ENCODE peak calls at places on chromosome 14, in five cellular contexts. V is psoas muscle; H is breast epithelium; K is right atrium auricular region; Q is CD4-positive, alpha-beta T cell. D is an unnamed sample.

GRCh38 chr14:31992051-31992450 is 85.1 kb upstream of the ARHGAP5 start:
- DNase-seq in V (no peak), H (no peak), K (no peak), Q (no peak), D (peak; percentile 88)

GRCh38 chr14:80215756-80216581 is 4.7 kb upstream of the DIO2 start:
- DNase-seq in V (peak; percentile 34), H (no peak), K (no peak), Q (no peak), D (no peak)

GRCh38 chr14:90409209-90409730 is 12.4 kb downstream of the CALM1 start:
- DNase-seq in V (peak; percentile 38), H (no peak), K (peak; percentile 78), Q (no peak), D (peak; percentile 57)

GRCh38 chr14:22898302-22898894 is 15.4 kb downstream of the REM2 start:
- DNase-seq in V (no peak), H (no peak), K (no peak), Q (no peak), D (peak; percentile 70)

GRCh38 chr14:23055621-23056256 is 1.6 kb downstream of the CDH24 start:
- DNase-seq in V (no peak), H (no peak), K (no peak), Q (no peak), D (no peak)

GRCh38 chr14:78764240-78764639 is 594.1 kb downstream of the NRXN3 start:
- DNase-seq in V (no peak), H (no peak), K (no peak), Q (no peak), D (no peak)

GRCh38 chr14:95061317-95062093 is 95.8 kb downstream of the DICER1 start:
- DNase-seq in V (no peak), H (no peak), K (no peak), Q (no peak), D (no peak)

GRCh38 chr14:22613091-22613695 is 15.1 kb downstream of the ABHD4 start:
- DNase-seq in V (no peak), H (no peak), K (no peak), Q (no peak), D (no peak)

GRCh38 chr14:104885031-104885972 is 20.2 kb downstream of the CEP170B start:
- DNase-seq in V (no peak), H (no peak), K (no peak), Q (no peak), D (no peak)

GRCh38 chr14:89644641-89645040 is 227.6 kb upstream of the FOXN3 start:
- DNase-seq in V (no peak), H (no peak), K (no peak), Q (no peak), D (no peak)

GRCh38 chr14:91272341-91273272 is 28.1 kb upstream of the GPR68 start:
- DNase-seq in V (no peak), H (no peak), K (no peak), Q (no peak), D (no peak)

DNA sequence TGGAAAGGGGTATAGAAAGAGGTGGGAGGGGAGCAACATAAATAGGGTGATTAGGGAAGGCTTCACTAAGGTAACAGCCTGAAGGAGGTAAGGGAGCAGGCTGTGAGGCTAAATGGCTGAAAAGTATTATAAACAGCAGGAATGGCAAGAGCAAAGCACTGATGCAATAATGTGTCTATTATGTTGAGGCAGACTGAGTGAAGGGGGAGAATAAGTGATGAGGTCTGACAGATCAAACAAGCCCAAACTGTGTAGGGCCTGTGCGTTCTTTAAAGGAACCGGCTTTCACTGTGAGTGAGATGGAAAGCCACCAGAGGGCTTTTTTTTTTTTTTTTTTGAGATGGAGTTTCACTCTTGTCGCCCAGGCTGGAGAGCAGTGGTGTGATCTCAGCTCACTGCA is 6.7 kb upstream of the VCPKMT start:
- DNase-seq in V (no peak), H (no peak), K (no peak), Q (no peak), D (no peak)
- H3K27ac ChIP-seq in V (no peak overlapping the region), H (no peak overlapping the region), K (no peak overlapping the region), Q (no peak overlapping the region), D (no peak overlapping the region)

GRCh38 chr14:66476964-66477363 is 9.2 kb upstream of the CCDC196 start:
- DNase-seq in V (no peak), H (no peak), K (no peak), Q (no peak), D (peak; percentile 6)
- TF ChIP-seq CTCF in V (no peak), H (no peak), K (no peak), Q (no peak), D (no peak)

GRCh38 chr14:60002819-60003492 is 83.0 kb downstream of the LRRC9 start:
- DNase-seq in V (peak; percentile 75), H (no peak), K (peak; percentile 60), Q (no peak), D (no peak)
- H3K27ac ChIP-seq in V (peak overlapping the region; percentile 89), H (no peak overlapping the region), K (peak overlapping the region; percentile 71), Q (no peak overlapping the region), D (no peak overlapping the region)

DNA sequence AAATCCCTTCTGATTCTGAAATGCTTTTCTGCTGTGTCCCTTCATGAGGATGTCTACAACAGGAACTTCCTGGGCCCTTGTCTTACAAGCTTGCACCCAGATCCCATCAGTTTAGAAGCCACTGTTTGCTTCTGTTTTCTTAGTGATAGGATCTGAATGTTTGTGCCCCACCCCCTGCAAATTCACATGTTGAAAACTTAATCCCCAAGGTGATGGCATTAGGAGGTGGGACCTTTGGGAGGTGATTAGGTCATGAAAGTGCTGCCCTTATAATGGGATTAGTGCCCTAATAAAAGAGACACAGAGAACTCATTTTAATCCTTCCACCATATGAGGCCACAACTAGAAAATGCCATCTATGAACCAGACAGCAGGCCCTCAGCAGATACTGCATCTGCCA is 36.0 kb upstream of the GNPNAT1 start:
- DNase-seq in V (no peak), H (no peak), K (no peak), Q (no peak), D (no peak)
- TF ChIP-seq CTCF in V (no peak), H (no peak), K (no peak), Q (no peak), D (no peak)

GRCh38 chr14:64873506-64874220 is 6.0 kb downstream of the SPTB start:
- DNase-seq in V (no peak), H (no peak), K (no peak), Q (no peak), D (no peak)
- H3K27ac ChIP-seq in V (peak overlapping the region; percentile 98), H (no peak overlapping the region), K (no peak overlapping the region), Q (no peak overlapping the region), D (no peak overlapping the region)

GRCh38 chr14:100072783-100073346 is 7.6 kb downstream of the EVL start:
- DNase-seq in V (no peak), H (peak; percentile 77), K (no peak), Q (peak; percentile 56), D (no peak)
- TF ChIP-seq CTCF in V (no peak), H (peak; percentile 66), K (no peak), Q (peak; percentile 75), D (no peak)

DNA sequence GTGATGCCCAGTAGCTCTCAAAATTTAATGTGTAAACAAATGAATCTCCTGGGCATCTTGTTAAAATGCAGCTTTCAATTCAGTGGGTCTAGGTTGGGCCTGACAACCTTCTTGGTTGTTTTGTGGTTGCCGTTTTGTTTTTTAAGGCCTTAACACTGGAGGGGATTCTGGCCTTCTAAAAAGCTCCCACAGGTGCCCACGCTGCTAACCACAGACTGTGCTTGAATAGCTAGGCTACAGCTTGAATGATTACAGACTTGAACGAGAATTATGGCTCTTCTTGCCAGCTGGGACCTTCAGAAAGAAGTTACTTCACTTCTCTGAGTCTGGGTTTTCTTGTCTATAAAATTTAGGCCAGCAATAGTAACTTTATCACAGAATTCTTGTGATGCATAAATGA is 1.3 kb upstream of the FLVCR2 start:
- DNase-seq in V (no peak), H (no peak), K (no peak), Q (no peak), D (no peak)
- H3K27ac ChIP-seq in V (no peak overlapping the region), H (no peak overlapping the region), K (no peak overlapping the region), Q (no peak overlapping the region), D (no peak overlapping the region)

GRCh38 chr14:100566119-100566518 is 21.1 kb downstream of the BEGAIN start:
- DNase-seq in V (no peak), H (no peak), K (no peak), Q (no peak), D (no peak)
- TF ChIP-seq CTCF in V (no peak), H (no peak), K (no peak), Q (no peak), D (no peak)

GRCh38 chr14:55454264-55455151 is 14.1 kb upstream of the TBPL2 start:
- DNase-seq in V (no peak), H (no peak), K (no peak), Q (no peak), D (peak; percentile 73)
- H3K27ac ChIP-seq in V (no peak overlapping the region), H (no peak overlapping the region), K (no peak overlapping the region), Q (no peak overlapping the region), D (peak overlapping the region; percentile 73)

D was measured in RWPE1.